ENCODE peak calls at places on chromosomes 1 and 21, in eight cellular contexts. I is endothelial cell, S is progenitor cell of endocrine pancreas, Z is AG04450, L is ovary, N is breast epithelium, D is GM06990, V is dorsolateral prefrontal cortex. C is an unnamed sample.

GRCh38 chr1:81517987-81518386 is 282.7 kb upstream of the ADGRL2 start:
- DNase-seq in I (no peak), S (no peak), Z (no peak), L (no peak), N (no peak), D (no peak), V (no peak), C (no peak)

GRCh38 chr1:16189921-16190499 is 22.4 kb downstream of the ARHGEF19 start:
- DNase-seq in I (no peak), S (no peak), Z (no peak), L (no peak), N (no peak), D (no peak), V (peak), C (no peak)

GRCh38 chr1:178768423-178768822 is 43.4 kb downstream of the RALGPS2 start:
- DNase-seq in I (no peak), S (no peak), Z (no peak), L (no peak), N (no peak), D (peak), V (no peak), C (no peak)

GRCh38 chr1:21289700-21290545 is at the start of gene ECE1:
- DNase-seq in I (peak), S (peak), Z (no peak), L (no peak), N (no peak), D (peak), V (no peak), C (peak)

GRCh38 chr1:1069711-1070676 is 4.1 kb downstream of the RNF223 start:
- DNase-seq in I (no peak), S (no peak), Z (no peak), L (no peak), N (no peak), D (no peak), V (no peak), C (no peak)

GRCh38 chr1:23010734-23011449 is 4.8 kb downstream of the TEX46 start:
- DNase-seq in I (no peak), S (no peak), Z (no peak), L (no peak), N (no peak), D (no peak), V (no peak), C (no peak)

GRCh38 chr1:18466676-18467075 is 14.1 kb upstream of the KLHDC7A start:
- DNase-seq in I (no peak), S (no peak), Z (no peak), L (no peak), N (no peak), D (no peak), V (no peak), C (no peak)

GRCh38 chr1:210850556-210850955 is 283.4 kb downstream of the KCNH1 start:
- DNase-seq in I (no peak), S (no peak), Z (no peak), L (no peak), N (no peak), D (no peak), V (peak), C (no peak)

GRCh38 chr1:88697503-88697902 is 13.4 kb downstream of the PKN2 start:
- DNase-seq in I (no peak), S (no peak), Z (no peak), L (no peak), N (no peak), D (no peak), V (no peak), C (no peak)

GRCh38 chr1:111739984-111740765 is 980 bp upstream of the INKA2 start:
- DNase-seq in I (peak), S (peak), Z (no peak), L (peak), N (no peak), D (peak), V (peak), C (peak)

GRCh38 chr1:234231893-234232276 is 141.4 kb upstream of the COA6 start:
- DNase-seq in I (no peak), S (no peak), Z (no peak), L (no peak), N (no peak), D (no peak), V (no peak), C (no peak)

GRCh38 chr1:156489166-156489934 is 11.2 kb downstream of the MEF2D start:
- DNase-seq in I (no peak), S (no peak), Z (no peak), L (peak), N (no peak), D (peak), V (peak), C (peak)

GRCh38 chr21:25837545-25838263 is 102.9 kb downstream of the GABPA start:
- DNase-seq in I (no peak), S (no peak), Z (peak), L (no peak), N (no peak), D (no peak), V (no peak), C (no peak)

GRCh38 chr21:34885636-34886553 is 163.2 kb downstream of the RUNX1 start:
- DNase-seq in I (no peak), S (no peak), Z (no peak), L (peak), N (no peak), D (no peak), V (no peak), C (no peak)

GRCh38 chr1:182725264-182725965 is 41.0 kb upstream of the RGS8 start:
- DNase-seq in I (no peak), S (no peak), Z (no peak), L (no peak), N (no peak), D (no peak), V (no peak), C (peak)

GRCh38 chr1:222464841-222465210 is 83.1 kb downstream of the HHIPL2 start:
- DNase-seq in I (peak), S (no peak), Z (no peak), L (peak), N (peak), D (no peak), V (peak), C (peak)

GRCh38 chr1:154669464-154670282 is 61.7 kb upstream of the ADAR start:
- DNase-seq in I (peak), S (peak), Z (peak), L (peak), N (peak), D (peak), V (peak), C (peak)

GRCh38 chr1:53349968-53350852 is 22.3 kb upstream of the LRP8 start:
- DNase-seq in I (no peak), S (peak), Z (no peak), L (no peak), N (no peak), D (no peak), V (no peak), C (no peak)

GRCh38 chr1:89149976-89150375 is 24.1 kb upstream of the GBP2 start:
- DNase-seq in I (no peak), S (no peak), Z (no peak), L (no peak), N (no peak), D (no peak), V (no peak), C (no peak)

GRCh38 chr1:239308701-239309333 is 77.6 kb upstream of the CHRM3 start:
- DNase-seq in I (peak), S (peak), Z (no peak), L (peak), N (no peak), D (no peak), V (no peak), C (no peak)

GRCh38 chr21:42923553-42924432 is 1.6 kb downstream of the ERVH48-1 start:
- DNase-seq in I (peak), S (peak), Z (peak), L (peak), N (peak), D (peak), V (peak), C (peak)

GRCh38 chr1:172394167-172394751 is 26.2 kb upstream of the C1orf105 start:
- DNase-seq in I (no peak), S (no peak), Z (no peak), L (no peak), N (no peak), D (peak), V (no peak), C (no peak)

GRCh38 chr1:204377800-204378608 is 18.3 kb upstream of the PLEKHA6 start:
- DNase-seq in I (peak), S (peak), Z (no peak), L (no peak), N (no peak), D (peak), V (no peak), C (peak)

GRCh38 chr1:1556505-1556904 is 16.1 kb upstream of the TMEM240 start:
- DNase-seq in I (no peak), S (no peak), Z (no peak), L (no peak), N (no peak), D (no peak), V (no peak), C (no peak)

GRCh38 chr1:93541045-93541444 is 93.1 kb downstream of the FNBP1L start:
- DNase-seq in I (no peak), S (no peak), Z (no peak), L (no peak), N (no peak), D (no peak), V (no peak), C (no peak)

GRCh38 chr1:109263597-109264378 is 14.4 kb downstream of the CELSR2 start:
- DNase-seq in I (peak), S (peak), Z (no peak), L (peak), N (peak), D (peak), V (peak), C (peak)

GRCh38 chr1:1535298-1535988 is 5.0 kb downstream of the TMEM240 start:
- DNase-seq in I (no peak), S (no peak), Z (no peak), L (no peak), N (no peak), D (no peak), V (no peak), C (no peak)

GRCh38 chr1:77386276-77386675 is 104.5 kb downstream of the AK5 start:
- DNase-seq in I (no peak), S (no peak), Z (no peak), L (no peak), N (no peak), D (no peak), V (no peak), C (no peak)

GRCh38 chr1:197911172-197911856 is 5.9 kb upstream of the LHX9 start:
- DNase-seq in I (no peak), S (no peak), Z (no peak), L (peak), N (no peak), D (no peak), V (no peak), C (no peak)

GRCh38 chr1:200473698-200474371 is 64.0 kb upstream of the ZNF281 start:
- DNase-seq in I (no peak), S (no peak), Z (no peak), L (no peak), N (no peak), D (peak), V (no peak), C (no peak)

DNA sequence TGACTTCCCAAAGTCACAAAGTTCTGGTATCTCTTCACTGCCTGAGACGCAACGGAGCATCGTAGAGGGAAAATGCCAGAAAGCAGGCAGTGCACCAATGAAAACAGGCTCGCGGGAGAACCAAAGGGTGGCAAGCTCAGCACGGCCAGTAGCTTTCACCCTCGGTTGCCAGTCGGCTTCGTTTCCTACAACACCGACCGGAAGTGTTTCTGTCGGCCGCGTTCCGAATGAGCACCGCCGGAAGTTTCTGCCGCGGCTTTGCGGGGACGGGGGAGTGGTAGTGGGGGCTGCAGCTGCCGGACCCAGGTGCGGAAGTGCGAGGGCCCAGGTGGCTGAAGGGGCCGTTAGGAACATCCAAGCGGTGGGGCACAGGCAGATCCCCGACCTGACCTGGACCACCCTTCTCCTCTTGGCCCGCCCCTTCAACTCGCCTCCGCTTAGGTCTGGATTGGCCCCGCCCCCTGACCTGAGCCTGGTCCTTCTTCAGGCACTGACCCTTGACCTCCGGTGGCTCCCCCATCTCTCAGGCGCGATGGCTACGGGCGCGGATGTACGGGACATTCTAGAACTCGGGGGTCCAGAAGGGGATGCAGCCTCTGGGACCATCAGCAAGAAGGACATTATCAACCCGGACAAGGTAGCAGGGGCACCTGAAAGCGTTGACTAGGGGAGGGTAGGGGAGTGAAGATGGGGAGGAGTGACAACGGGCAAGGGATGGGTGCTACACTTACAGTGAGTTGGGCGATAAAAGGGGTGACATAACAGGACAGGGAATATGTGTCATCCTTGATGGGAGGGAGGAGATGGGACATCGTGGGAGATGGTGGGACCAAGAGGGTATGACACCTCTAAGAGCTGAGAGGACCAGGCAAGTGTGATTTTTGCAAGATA is at the start of gene DMAP1:
- DNase-seq in I (peak), S (peak), Z (peak), L (peak), N (peak), D (peak), V (peak), C (peak)
- TF ChIP-seq CTCF in I (no peak), S (no peak), Z (peak), L (peak), N (no peak), D (no peak), V (peak), C (no peak)

DNA sequence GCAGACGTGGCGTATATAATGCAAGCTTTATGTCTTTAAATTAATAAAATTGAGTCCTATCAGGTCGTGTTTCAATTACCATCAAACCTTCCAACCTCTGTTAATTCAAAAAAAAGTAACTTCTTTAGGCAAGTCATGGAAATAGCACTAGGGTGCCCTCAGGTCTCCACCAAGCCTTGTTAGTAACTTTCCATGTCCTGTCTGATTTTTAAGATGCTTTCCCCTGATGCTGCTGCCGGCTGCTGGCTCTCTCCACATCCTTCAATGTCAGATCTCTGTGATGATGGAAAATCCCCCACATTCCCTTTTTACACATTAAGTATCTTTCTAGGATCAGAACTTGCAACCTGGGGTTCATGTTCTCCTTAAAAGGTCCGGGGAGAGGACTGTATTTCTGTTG is 3.0 kb downstream of the ERG start:
- DNase-seq in I (no peak), S (no peak), Z (no peak), L (no peak), N (no peak), D (no peak), V (no peak), C (no peak)
- TF ChIP-seq CTCF in I (no peak), S (no peak), Z (no peak), L (no peak), N (no peak), D (no peak), V (no peak), C (no peak)

DNA sequence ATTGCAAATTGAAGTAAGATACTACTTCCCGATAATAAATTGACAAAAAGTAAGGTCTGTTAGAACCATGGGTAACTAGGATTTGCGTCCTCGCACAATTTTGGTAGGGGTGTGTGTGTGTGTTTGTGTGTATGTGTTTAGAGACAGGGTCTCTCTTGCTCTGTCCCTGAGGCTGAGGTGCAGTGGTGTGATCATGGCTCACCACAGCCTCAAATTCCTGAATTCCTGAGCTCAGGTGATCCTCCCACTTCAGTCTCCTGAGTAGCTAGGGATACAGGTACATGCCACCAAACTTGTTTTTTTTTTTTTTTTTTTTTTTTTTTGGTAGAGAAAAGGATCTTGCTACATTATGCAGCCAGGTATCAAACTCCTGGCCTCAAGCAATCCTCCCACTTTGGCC is 209.2 kb upstream of the ESRRG start:
- DNase-seq in I (no peak), S (no peak), Z (no peak), L (no peak), N (no peak), D (no peak), V (no peak), C (no peak)
- TF ChIP-seq CTCF in I (no peak), S (no peak), Z (no peak), L (no peak), N (no peak), D (no peak), V (no peak), C (no peak)

GRCh38 chr1:245803666-245804037 is 648.9 kb downstream of the KIF26B start:
- DNase-seq in I (no peak), S (no peak), Z (no peak), L (no peak), N (no peak), D (no peak), V (no peak), C (no peak)

GRCh38 chr1:245798367-245798747 is 643.6 kb downstream of the KIF26B start:
- DNase-seq in I (no peak), S (no peak), Z (no peak), L (no peak), N (no peak), D (no peak), V (no peak), C (no peak)

GRCh38 chr1:245802941-245803665 is 648.3 kb downstream of the KIF26B start:
- DNase-seq in I (no peak), S (no peak), Z (no peak), L (no peak), N (no peak), D (no peak), V (no peak), C (no peak)

GRCh38 chr1:245800901-245801605 is 646.3 kb downstream of the KIF26B start:
- DNase-seq in I (no peak), S (no peak), Z (peak), L (no peak), N (no peak), D (no peak), V (no peak), C (no peak)

DNA sequence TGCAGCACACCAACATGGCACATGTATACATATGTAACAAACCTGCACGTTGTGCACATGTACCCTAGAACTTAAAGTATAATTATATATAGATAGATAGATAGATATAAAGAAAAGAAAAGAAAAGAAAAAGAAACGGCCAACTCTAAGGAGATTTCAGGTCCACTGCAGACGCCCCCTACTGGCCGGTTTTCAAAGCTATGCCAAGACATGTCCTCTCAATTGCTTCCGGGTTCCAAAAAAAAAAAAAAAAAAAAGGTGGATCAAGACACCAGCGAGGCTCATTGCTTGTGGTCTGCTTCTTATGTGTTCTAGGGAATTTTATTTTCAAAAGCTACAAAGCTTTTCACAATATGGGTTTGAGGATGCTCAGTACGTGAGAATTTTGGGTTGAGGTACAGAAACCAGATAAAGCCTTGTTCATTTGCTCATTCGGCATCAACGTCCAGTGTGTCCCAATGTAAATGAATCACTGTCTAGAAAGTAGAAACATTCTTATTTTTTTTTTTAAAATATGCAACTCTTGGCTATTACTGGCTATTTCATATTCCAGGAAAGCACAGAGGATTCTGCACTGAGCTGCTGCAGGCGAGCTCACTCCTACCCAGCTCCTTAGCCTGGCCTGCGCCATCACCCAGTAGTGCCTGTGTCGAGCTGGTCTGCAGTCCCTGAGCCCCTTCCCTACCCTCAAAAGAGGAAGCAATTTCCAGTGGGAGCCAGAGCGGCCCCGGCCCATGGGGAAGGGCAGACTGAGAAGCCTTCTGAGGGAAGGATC is 643.0 kb downstream of the KIF26B start:
- DNase-seq in I (peak), S (no peak), Z (no peak), L (no peak), N (no peak), D (no peak), V (no peak), C (no peak)
- TF ChIP-seq CTCF in I (peak), S (peak), Z (peak), L (no peak), N (no peak), D (peak), V (peak), C (peak)

GRCh38 chr1:228340686-228341449 is 65.8 kb downstream of the TRIM11 start:
- DNase-seq in I (no peak), S (no peak), Z (no peak), L (peak), N (no peak), D (peak), V (peak), C (no peak)
- TF ChIP-seq CTCF in I (no peak), S (peak), Z (peak), L (no peak), N (no peak), D (peak), V (no peak), C (no peak)

GRCh38 chr21:40512590-40512989 is 334.4 kb downstream of the DSCAM start:
- DNase-seq in I (no peak), S (no peak), Z (no peak), L (no peak), N (no peak), D (no peak), V (no peak), C (no peak)
- TF ChIP-seq CTCF in I (peak), S (peak), Z (peak), L (no peak), N (no peak), D (peak), V (peak), C (no peak)

GRCh38 chr1:42311897-42312296 is 23.1 kb downstream of the FOXJ3 start:
- DNase-seq in I (no peak), S (no peak), Z (no peak), L (no peak), N (no peak), D (no peak), V (no peak), C (no peak)
- TF ChIP-seq CTCF in I (no peak), S (no peak), Z (no peak), L (no peak), N (no peak), D (no peak), V (no peak), C (no peak)

C was measured in left ventricle myocardium inferior.